ENCODE peak calls at places on chromosomes 3 and 15, in four cellular contexts. X is uterus, O is heart left ventricle, N is endothelial cell of umbilical vein. W is an unnamed sample.
A peak's percentile ranks its signal among the peaks of the same experiment; 100 is the strongest.

GRCh38 chr3:129563850-129564535 is 21.0 kb downstream of the H1-8 start:
- DNase-seq in X (peak; percentile 71), O (no peak), N (no peak), W (no peak)

GRCh38 chr3:127666684-127667083 is 6.1 kb upstream of the ABTB1 start:
- DNase-seq in X (no peak), O (no peak), N (no peak), W (peak; percentile 32)

GRCh38 chr15:51842852-51843737 is 13.6 kb downstream of the TMOD3 start:
- DNase-seq in X (no peak), O (no peak), N (peak; percentile 37), W (no peak)

GRCh38 chr3:32308378-32308777 is 69.9 kb downstream of the CMTM8 start:
- DNase-seq in X (no peak), O (no peak), N (no peak), W (no peak)

GRCh38 chr15:57323806-57324589 is 52.3 kb upstream of the CGNL1 start:
- DNase-seq in X (no peak), O (no peak), N (no peak), W (no peak)

GRCh38 chr3:50620846-50621245 is 3.9 kb downstream of the MAPKAPK3 start:
- DNase-seq in X (no peak), O (no peak), N (no peak), W (no peak)

GRCh38 chr3:189394599-189395121 is 222.9 kb downstream of the TPRG1 start:
- DNase-seq in X (no peak), O (no peak), N (no peak), W (no peak)

GRCh38 chr15:74378853-74379252 is 11.4 kb upstream of the CYP11A1 start:
- DNase-seq in X (peak; percentile 46), O (no peak), N (peak; percentile 34), W (no peak)

GRCh38 chr15:36942248-36942827 is 158.0 kb downstream of the MEIS2 start:
- DNase-seq in X (no peak), O (no peak), N (no peak), W (no peak)

GRCh38 chr3:114892117-114892870 is 254.8 kb downstream of the ZBTB20 start:
- DNase-seq in X (no peak), O (no peak), N (no peak), W (no peak)

GRCh38 chr15:51243774-51244173 is 94.6 kb downstream of the CYP19A1 start:
- DNase-seq in X (no peak), O (no peak), N (no peak), W (no peak)

GRCh38 chr3:16432714-16433113 is 80.8 kb downstream of the RFTN1 start:
- DNase-seq in X (no peak), O (no peak), N (no peak), W (no peak)

GRCh38 chr15:90497912-90498311 is 31.8 kb upstream of the CRTC3 start:
- DNase-seq in X (no peak), O (no peak), N (no peak), W (no peak)

GRCh38 chr15:91864669-91865068 is 11.2 kb downstream of the SLCO3A1 start:
- DNase-seq in X (no peak), O (no peak), N (no peak), W (no peak)

GRCh38 chr3:13657660-13658435 is 108.9 kb downstream of the FBLN2 start:
- DNase-seq in X (no peak), O (no peak), N (peak; percentile 29), W (no peak)

DNA sequence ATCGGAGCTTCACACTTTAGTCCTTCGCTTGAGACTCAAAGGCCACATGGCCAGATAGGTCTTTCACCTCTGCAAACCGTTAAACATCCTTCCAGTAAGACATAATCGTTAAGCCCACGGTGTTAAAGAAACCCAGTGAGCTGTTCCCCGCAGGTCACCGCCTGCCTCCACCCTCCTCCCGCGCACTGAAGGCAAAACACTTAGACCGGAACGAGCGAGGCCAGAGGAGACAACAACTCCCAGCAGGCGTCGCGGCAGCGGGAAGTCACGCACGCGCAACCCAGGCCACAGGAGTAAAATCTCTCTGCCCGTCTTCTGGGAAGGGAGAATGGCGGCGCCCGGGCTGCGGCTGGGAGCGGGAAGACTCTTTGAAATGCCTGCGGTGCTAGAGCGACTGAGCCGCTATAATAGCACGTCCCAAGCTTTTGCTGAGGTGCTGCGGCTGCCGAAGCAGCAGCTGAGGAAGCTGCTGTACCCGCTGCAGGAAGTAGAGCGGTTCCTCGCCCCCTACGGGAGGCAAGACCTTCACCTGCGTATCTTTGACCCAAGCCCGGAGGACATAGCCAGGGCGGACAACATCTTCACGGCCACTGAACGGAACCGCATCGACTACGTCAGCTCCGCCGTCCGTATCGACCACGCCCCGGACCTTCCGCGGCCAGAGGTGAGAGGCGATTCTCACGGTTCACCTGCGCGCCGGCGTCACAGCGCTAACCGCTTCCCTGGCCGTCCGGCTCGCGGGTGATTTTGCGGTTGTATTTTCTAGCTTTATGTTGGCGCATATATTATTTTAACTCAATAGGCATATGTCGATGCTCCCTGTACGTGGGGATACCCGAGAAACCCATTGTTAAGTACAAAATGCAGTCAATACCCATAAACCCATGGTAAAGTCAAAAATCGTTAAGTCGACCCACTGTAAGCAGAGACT is at the start of gene GTPBP8:
- DNase-seq in X (peak; percentile 88), O (peak; percentile 95), N (peak; percentile 87), W (peak; percentile 98)
- TF ChIP-seq POLR2A in X (peak; percentile 80), O (peak; percentile 75), N (peak; percentile 82), W (no peak)

DNA sequence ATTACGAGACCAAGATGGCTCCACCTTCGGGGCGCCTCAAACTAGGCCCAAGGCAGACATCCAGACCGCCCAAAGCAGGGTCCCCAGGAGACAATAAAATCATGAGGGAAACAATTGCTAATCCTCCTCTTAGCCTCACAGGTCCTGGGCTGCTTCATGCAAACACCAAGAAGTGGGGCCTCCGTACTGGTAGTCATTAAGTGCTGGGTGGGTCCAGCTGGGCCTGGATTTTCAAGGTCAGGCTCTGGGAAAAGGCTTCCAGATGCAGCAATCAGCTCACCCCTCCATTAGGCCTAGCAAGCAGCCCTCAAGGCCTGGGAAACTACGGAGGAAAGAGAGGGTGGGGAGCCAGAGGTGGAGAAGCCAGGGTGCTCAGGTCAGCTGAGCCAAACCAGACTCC is 634 bp downstream of the FBXL22 start:
- DNase-seq in X (no peak), O (no peak), N (no peak), W (no peak)
- H3K4me3 ChIP-seq in X (peak overlapping the region; percentile 23), O (peak overlapping the region; percentile 44), N (no peak overlapping the region), W (no peak overlapping the region)

DNA sequence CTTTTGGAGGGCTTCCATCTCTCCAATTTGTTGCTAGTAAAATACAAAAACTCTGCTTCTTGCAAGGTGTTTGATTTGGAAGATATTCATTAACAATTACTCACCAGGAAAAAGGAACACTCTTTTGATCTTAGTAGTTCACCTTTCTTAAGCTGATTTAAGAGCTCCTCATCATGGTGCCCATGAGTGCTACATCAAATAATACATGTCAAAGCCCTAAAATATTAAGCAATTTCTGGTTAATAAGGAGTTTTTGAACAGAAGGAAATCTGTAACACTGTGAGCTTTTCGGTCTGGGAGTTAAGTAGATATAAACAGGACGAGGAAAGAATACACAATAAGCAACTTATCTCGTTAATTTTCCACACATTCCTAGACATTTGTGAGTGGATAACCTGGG is 83.9 kb upstream of the DCBLD2 start:
- DNase-seq in X (no peak), O (no peak), N (peak; percentile 60), W (no peak)
- TF ChIP-seq CTCF in X (no peak), O (peak; percentile 11), N (no peak), W (no peak)

GRCh38 chr15:89132611-89133242 is 44.5 kb downstream of the ABHD2 start:
- DNase-seq in X (peak; percentile 50), O (no peak), N (peak; percentile 87), W (no peak)
- TF ChIP-seq POLR2A in X (no peak), O (no peak), N (peak; percentile 20), W (no peak)

GRCh38 chr15:48645558-48646330 is at the start of gene FBN1:
- DNase-seq in X (peak; percentile 81), O (peak; percentile 77), N (peak; percentile 88), W (peak; percentile 94)

GRCh38 chr15:48643776-48644497 is 1.6 kb downstream of the FBN1 start:
- DNase-seq in X (no peak), O (no peak), N (peak; percentile 48), W (no peak)

GRCh38 chr15:48644827-48645557 is 517 bp downstream of the FBN1 start:
- DNase-seq in X (peak; percentile 58), O (peak; percentile 80), N (no peak), W (no peak)

GRCh38 chr15:48643236-48643635 is 2.3 kb downstream of the FBN1 start:
- DNase-seq in X (no peak), O (no peak), N (no peak), W (no peak)

DNA sequence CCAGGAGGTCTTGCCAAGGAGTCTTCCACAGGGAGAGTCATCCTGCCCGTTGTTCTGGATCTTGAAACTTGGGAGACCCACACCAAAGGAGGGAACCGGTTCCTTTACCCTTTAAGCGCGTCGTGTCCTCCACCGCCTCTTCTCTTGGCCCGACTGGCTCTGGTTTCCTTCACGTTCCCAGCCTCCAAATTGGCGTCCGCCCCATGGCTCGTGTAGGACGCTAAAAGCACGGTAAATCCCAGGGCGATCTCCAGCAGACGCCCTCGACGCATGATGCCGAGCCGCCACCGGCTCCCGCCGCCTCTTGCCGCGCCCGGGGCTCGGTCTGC is 1.0 kb downstream of the FBN1 start:
- DNase-seq in X (peak; percentile 51), O (peak; percentile 70), N (peak; percentile 55), W (no peak)
- H3K4me3 ChIP-seq in X (peak overlapping the region; percentile 91), O (peak overlapping the region; percentile 87), N (peak overlapping the region; percentile 92), W (peak overlapping the region; percentile 51)

GRCh38 chr3:113623324-113623723 is 73.1 kb downstream of the USF3 start:
- DNase-seq in X (no peak), O (peak; percentile 55), N (no peak), W (no peak)
- TF ChIP-seq CTCF in X (no peak), O (no peak), N (peak; percentile 15), W (no peak)

DNA sequence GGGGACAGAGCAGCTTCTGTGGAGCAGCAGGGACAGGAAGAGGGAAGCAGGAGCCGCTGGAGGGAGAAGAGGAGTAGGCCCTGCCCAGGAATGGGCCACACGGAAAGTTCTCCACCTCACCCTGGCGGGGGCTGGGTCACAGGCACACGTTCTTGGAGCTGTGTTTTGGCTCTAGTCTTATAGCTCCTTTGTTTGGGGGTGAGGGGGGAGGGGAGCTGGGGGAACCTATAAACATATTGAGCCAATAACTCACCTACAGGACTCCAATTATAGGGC is 508.6 kb downstream of the SHQ1 start:
- DNase-seq in X (no peak), O (no peak), N (no peak), W (no peak)
- TF ChIP-seq POLR2A in X (no peak), O (no peak), N (no peak), W (no peak)

DNA sequence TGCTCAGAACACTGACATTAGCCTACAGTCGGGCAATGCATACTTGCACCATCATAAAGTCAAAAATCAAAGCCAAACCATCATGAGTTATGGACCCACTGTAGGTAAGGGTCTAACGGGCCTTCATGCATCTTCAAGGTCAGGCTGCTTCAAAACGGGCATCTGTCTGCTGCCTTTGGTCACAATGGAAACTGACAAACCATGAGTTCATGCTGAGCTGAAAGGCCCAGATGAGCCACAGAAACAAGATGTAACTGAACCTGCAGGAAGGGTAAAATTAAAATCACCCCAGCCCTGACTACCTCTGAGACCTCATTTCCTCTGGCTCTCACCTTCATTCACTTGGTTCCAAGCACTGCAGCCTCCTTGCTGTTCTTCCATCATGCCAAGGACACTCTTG is 143.8 kb downstream of the ERC2 start:
- DNase-seq in X (no peak), O (no peak), N (no peak), W (no peak)
- H3K4me3 ChIP-seq in X (no peak overlapping the region), O (no peak overlapping the region), N (no peak overlapping the region), W (no peak overlapping the region)